ENCODE peak calls at places on chromosomes 1 and 21, in five cellular contexts. One of them, this sample, is unnamed.
A peak's percentile ranks its signal among the peaks of the same experiment; 100 is the strongest.

GRCh38 chr1:27968692-27969091 is 8.9 kb downstream of the XKR8 start:
- DNase-seq in NB4: no peak
- DNase-seq in amygdala: no peak
- DNase-seq in tibial nerve: no peak
- DNase-seq in T-helper 2 cell: no peak
- DNase-seq in this sample: no peak

GRCh38 chr1:217881607-217882332 is 250.6 kb downstream of the SPATA17 start:
- DNase-seq in T-helper 2 cell: no peak
- DNase-seq in amygdala: no peak
- DNase-seq in NB4: peak; percentile 3
- DNase-seq in tibial nerve: no peak
- DNase-seq in this sample: no peak

GRCh38 chr21:45147473-45148315 is 73.3 kb downstream of the ADARB1 start:
- DNase-seq in tibial nerve: no peak
- DNase-seq in amygdala: no peak
- DNase-seq in T-helper 2 cell: no peak
- DNase-seq in NB4: no peak
- DNase-seq in this sample: no peak

GRCh38 chr1:180778782-180779398 is 133.8 kb upstream of the KIAA1614 start:
- DNase-seq in NB4: no peak
- DNase-seq in tibial nerve: no peak
- DNase-seq in amygdala: no peak
- DNase-seq in T-helper 2 cell: no peak
- DNase-seq in this sample: no peak

GRCh38 chr1:96520542-96520941 is 201.0 kb upstream of the PTBP2 start:
- DNase-seq in T-helper 2 cell: no peak
- DNase-seq in tibial nerve: peak; percentile 59
- DNase-seq in NB4: no peak
- DNase-seq in amygdala: no peak
- DNase-seq in this sample: no peak

GRCh38 chr1:51916587-51917405 is 38.3 kb upstream of the NRDC start:
- DNase-seq in amygdala: no peak
- DNase-seq in T-helper 2 cell: no peak
- DNase-seq in tibial nerve: no peak
- DNase-seq in NB4: no peak
- DNase-seq in this sample: peak; percentile 7

GRCh38 chr1:229920683-229921082 is 146.4 kb upstream of the GALNT2 start:
- DNase-seq in amygdala: no peak
- DNase-seq in tibial nerve: no peak
- DNase-seq in NB4: no peak
- DNase-seq in T-helper 2 cell: no peak
- DNase-seq in this sample: no peak

GRCh38 chr1:40241372-40241771 is 6.4 kb upstream of the TMCO2 start:
- DNase-seq in T-helper 2 cell: no peak
- DNase-seq in tibial nerve: no peak
- DNase-seq in amygdala: no peak
- DNase-seq in NB4: no peak
- DNase-seq in this sample: no peak

GRCh38 chr1:111789077-111789476 is 33.4 kb downstream of the DDX20 start:
- DNase-seq in tibial nerve: no peak
- DNase-seq in NB4: peak; percentile 21
- DNase-seq in T-helper 2 cell: no peak
- DNase-seq in amygdala: no peak
- DNase-seq in this sample: no peak

GRCh38 chr1:55039342-55040082 is at the start of gene PCSK9:
- DNase-seq in NB4: no peak
- DNase-seq in T-helper 2 cell: no peak
- DNase-seq in amygdala: no peak
- DNase-seq in tibial nerve: no peak
- DNase-seq in this sample: no peak

GRCh38 chr21:39474545-39474944 is 22.8 kb downstream of the SH3BGR start:
- DNase-seq in NB4: no peak
- DNase-seq in T-helper 2 cell: no peak
- DNase-seq in tibial nerve: no peak
- DNase-seq in amygdala: no peak
- DNase-seq in this sample: no peak

GRCh38 chr1:183318433-183318832 is 99.7 kb downstream of the NMNAT2 start:
- DNase-seq in T-helper 2 cell: no peak
- DNase-seq in tibial nerve: peak; percentile 82
- DNase-seq in NB4: peak; percentile 74
- DNase-seq in amygdala: no peak
- DNase-seq in this sample: peak; percentile 85

GRCh38 chr1:18339161-18339560 is 141.6 kb upstream of the KLHDC7A start:
- DNase-seq in tibial nerve: no peak
- DNase-seq in T-helper 2 cell: no peak
- DNase-seq in NB4: no peak
- DNase-seq in amygdala: no peak
- DNase-seq in this sample: no peak